ENCODE peak calls at places on chromosome 1, in seven cellular contexts. G, Q, W, O, X, B and K are unnamed samples.

GRCh38 chr1:152577168-152577567 is 3.1 kb downstream of the LCE3D start:
- DNase-seq in B (no peak), G (no peak), O (no peak), Q (no peak), W (no peak), X (no peak), K (no peak)

GRCh38 chr1:29754608-29755375 is 518.5 kb downstream of the PTPRU start:
- DNase-seq in B (no peak), O (no peak), G (no peak), Q (no peak), X (no peak), W (no peak), K (no peak)

GRCh38 chr1:69976896-69977295 is 228.5 kb downstream of the LRRC40 start:
- DNase-seq in W (no peak), G (no peak), B (peak; percentile 30), Q (no peak), X (no peak), O (no peak), K (no peak)

GRCh38 chr1:201228011-201228983 is 37.7 kb downstream of the IGFN1 start:
- DNase-seq in Q (no peak), B (no peak), X (no peak), G (no peak), W (no peak), O (no peak), K (no peak)

GRCh38 chr1:236065509-236066005 is 667 bp upstream of the NID1 start:
- DNase-seq in O (peak; percentile 72), W (no peak), G (no peak), Q (no peak), B (no peak), X (no peak), K (no peak)

GRCh38 chr1:162191396-162192322 is 122.2 kb downstream of the NOS1AP start:
- DNase-seq in B (peak; percentile 12), O (no peak), G (no peak), W (peak; percentile 52), X (peak; percentile 62), Q (no peak), K (no peak)

GRCh38 chr1:88595355-88595754 is 88.7 kb upstream of the PKN2 start:
- DNase-seq in B (peak; percentile 35), O (no peak), G (no peak), Q (no peak), W (peak; percentile 74), X (no peak), K (peak; percentile 11)

GRCh38 chr1:202205523-202206190 is 12.1 kb downstream of the LGR6 start:
- DNase-seq in O (no peak), G (no peak), X (peak; percentile 14), Q (peak; percentile 30), W (no peak), B (no peak), K (no peak)

GRCh38 chr1:232767381-232768074 is 37.7 kb upstream of the MAP10 start:
- DNase-seq in O (peak; percentile 72), Q (peak; percentile 73), G (no peak), W (peak; percentile 94), B (no peak), X (peak; percentile 10), K (peak; percentile 79)

GRCh38 chr1:223363057-223363855 is 720 bp downstream of the SUSD4 start:
- DNase-seq in W (no peak), B (no peak), G (no peak), X (peak; percentile 47), Q (no peak), O (no peak), K (no peak)

GRCh38 chr1:20665736-20666135 is 4.6 kb upstream of the DDOST start:
- DNase-seq in X (no peak), B (no peak), G (no peak), W (no peak), Q (no peak), O (no peak), K (no peak)

GRCh38 chr1:46131727-46132528 is 501 bp downstream of the PIK3R3 start:
- DNase-seq in B (peak; percentile 61), X (peak; percentile 27), O (no peak), G (no peak), W (peak; percentile 46), Q (peak; percentile 41), K (peak; percentile 25)

GRCh38 chr1:46133181-46133658 is 791 bp upstream of the PIK3R3 start:
- DNase-seq in G (peak; percentile 18), X (no peak), O (no peak), W (no peak), Q (no peak), B (no peak), K (peak; percentile 68)

GRCh38 chr1:46131093-46131492 is 1.3 kb downstream of the PIK3R3 start:
- DNase-seq in Q (no peak), X (no peak), B (no peak), G (no peak), O (no peak), W (peak; percentile 24), K (peak; percentile 31)

GRCh38 chr1:46133946-46134345 is 1.5 kb upstream of the PIK3R3 start:
- DNase-seq in W (no peak), G (no peak), O (no peak), X (no peak), Q (no peak), B (no peak), K (no peak)

GRCh38 chr1:46132529-46133180 is at the start of gene PIK3R3:
- DNase-seq in W (peak; percentile 98), G (peak; percentile 94), B (peak; percentile 100), X (peak; percentile 98), Q (peak; percentile 99), O (peak; percentile 99), K (peak; percentile 99)
- TF ChIP-seq CTCF in W (no peak), G (peak; percentile 70), B (no peak), X (no peak), Q (no peak), O (no peak), K (no peak)

DNA sequence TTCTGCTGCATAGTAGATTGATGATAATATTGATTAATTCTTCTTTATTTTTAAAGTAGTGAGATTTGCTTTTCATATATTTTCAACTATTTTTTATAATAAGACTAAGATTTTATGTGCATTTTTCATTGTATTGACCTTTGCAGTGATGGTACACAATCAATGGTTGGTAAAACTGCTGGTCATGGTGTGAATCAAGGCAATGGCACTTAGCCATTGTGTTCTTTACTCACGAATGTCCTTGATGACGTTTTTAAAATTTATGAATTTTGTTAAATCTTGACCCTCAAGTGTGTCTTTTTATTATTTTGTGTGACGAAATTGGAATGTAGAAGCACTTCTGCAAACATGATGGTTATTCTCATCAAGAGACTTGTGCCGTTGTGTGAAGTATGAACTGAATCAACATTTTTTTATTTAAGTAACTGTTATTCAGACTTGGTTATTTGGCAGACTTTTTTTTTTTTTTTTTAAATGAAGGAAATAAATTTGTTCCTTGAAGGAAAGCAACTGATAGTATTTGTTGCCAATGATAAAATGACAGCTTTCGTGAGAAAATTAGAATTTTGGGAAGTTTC is 22.6 kb downstream of the CDC73 start:
- DNase-seq in X (no peak), B (no peak), G (no peak), W (no peak), O (no peak), Q (no peak), K (no peak)
- H3K27ac ChIP-seq in X (no peak overlapping the region), B (no peak overlapping the region), G (no peak overlapping the region), W (no peak overlapping the region), O (no peak overlapping the region), Q (no peak overlapping the region), K (no peak overlapping the region)

DNA sequence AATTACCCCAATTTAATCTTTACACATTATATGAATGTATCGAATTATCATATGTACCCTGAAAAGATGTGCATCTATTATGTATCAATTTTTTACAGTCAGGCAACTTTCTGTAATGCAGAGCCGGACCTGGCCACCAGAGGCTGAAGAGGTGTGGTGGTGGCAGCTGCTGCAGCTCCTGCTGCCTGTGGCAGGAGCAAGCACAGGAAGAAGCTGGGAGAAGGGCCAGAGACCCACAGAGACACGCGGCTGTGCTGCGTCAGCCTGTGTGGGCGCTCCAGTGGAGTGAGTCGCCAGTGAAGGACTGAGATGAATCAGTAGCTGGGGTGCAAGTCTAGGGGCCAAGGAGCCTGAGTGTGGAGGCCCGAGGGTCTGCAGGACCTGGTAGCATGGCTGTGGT is 74.3 kb upstream of the COG2 start:
- DNase-seq in W (peak; percentile 67), G (no peak), Q (no peak), O (no peak), X (peak; percentile 35), B (peak; percentile 24), K (peak; percentile 22)
- TF ChIP-seq CTCF in W (peak; percentile 66), G (no peak), Q (no peak), O (no peak), X (no peak), B (peak; percentile 45), K (peak; percentile 6)

DNA sequence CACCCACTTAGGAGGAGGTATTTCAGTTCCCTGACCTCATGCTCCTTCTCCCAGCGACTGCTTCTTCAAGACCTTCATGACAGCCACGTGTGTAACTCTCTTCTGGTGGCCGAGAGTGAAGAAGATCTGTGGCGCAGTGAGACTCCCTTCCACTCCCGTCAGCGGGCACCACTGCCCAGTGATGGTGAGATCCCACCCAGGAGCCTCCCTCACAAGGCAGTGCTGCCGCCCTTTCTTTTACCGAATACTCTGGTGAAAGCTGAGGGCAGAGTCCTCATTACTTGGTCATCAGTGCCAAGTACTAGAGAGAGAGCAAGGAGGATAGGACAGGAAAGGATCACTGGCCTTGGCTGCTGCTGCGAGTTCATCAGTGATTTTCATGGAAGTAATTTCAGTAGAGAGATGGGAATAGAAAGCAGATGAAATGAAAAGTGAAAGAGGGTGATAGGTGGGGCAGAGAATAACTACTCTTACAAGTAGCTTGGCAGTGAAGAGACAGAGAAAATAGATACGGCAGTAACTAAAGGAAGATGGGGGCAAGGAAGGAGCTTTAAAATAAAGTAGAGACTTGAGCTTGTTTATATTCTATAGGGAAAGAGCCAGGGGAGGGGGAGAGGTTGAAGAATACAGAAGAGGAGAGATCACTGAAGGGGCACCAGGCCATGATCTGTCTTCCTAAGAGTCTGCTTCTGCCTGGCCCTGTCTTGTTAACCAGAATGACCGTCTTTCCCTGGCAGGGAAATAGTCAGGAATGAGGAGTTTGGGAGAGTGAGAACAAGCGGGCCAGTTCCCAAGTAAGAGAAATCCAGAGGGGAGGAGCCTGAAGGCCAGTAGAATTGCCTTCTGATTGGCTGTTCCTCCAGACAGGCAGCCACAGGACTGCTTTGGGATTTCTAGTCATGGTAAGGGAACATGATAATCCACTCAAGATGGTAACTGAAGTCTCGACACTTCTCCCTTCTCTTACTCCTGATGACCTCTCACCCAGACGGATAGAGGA is 18.3 kb downstream of the HYI start:
- DNase-seq in G (no peak), O (peak; percentile 74), X (no peak), W (no peak), Q (peak; percentile 31), B (no peak), K (no peak)
- H3K27ac ChIP-seq in G (no peak overlapping the region), O (peak overlapping the region; percentile 69), X (no peak overlapping the region), W (no peak overlapping the region), Q (peak overlapping the region; percentile 44), B (no peak overlapping the region), K (no peak overlapping the region)